ENCODE peak calls at places on chromosomes 1 and 21, in nine cellular contexts. J is GM10248; Z is AG04449; X is kidney tubule cell; C is activated CD8-positive, alpha-beta T cell treated with anti-CD3 and anti-CD28 coated beads, Interleukin-2, amount 10 ng/mL, durations not matched to agents 7 days and 5 days; I is choroid plexus epithelial cell; O is BE2C; G is Daoy; S is cardiac fibroblast. D is an unnamed sample.

GRCh38 chr1:244980605-244981004 is 116.3 kb upstream of the HNRNPU start:
- DNase-seq in X (no peak), I (no peak), J (no peak), S (no peak), O (no peak), G (no peak), C (no peak), Z (no peak), D (no peak)

GRCh38 chr1:192066202-192066601 is 92.1 kb upstream of the RGS18 start:
- DNase-seq in I (no peak), C (no peak), X (peak), J (no peak), Z (no peak), S (peak), G (peak), O (no peak), D (no peak)

GRCh38 chr1:15246960-15247614 is at the start of gene FHAD1:
- DNase-seq in Z (no peak), G (peak), J (peak), X (peak), C (peak), O (peak), S (peak), I (peak), D (peak)

GRCh38 chr21:35743571-35743970 is 316.8 kb downstream of the SETD4 start:
- DNase-seq in C (no peak), S (peak), O (no peak), X (no peak), J (no peak), Z (no peak), I (peak), G (peak), D (no peak)

GRCh38 chr1:42117214-42117613 is 36.0 kb upstream of the GUCA2B start:
- DNase-seq in G (no peak), O (no peak), C (no peak), X (no peak), J (no peak), Z (no peak), S (no peak), I (no peak), D (no peak)

GRCh38 chr1:197065549-197065948 is 1.5 kb downstream of the F13B start:
- DNase-seq in X (no peak), I (peak), O (no peak), S (peak), J (no peak), G (no peak), Z (peak), C (no peak), D (peak)

GRCh38 chr21:32813265-32813903 is 41.8 kb upstream of the PAXBP1 start:
- DNase-seq in J (peak), Z (no peak), G (no peak), I (peak), O (no peak), S (no peak), C (no peak), X (peak), D (no peak)

GRCh38 chr21:45581322-45581712 is 39.1 kb upstream of the SLC19A1 start:
- DNase-seq in Z (no peak), C (no peak), I (no peak), X (no peak), J (no peak), S (no peak), O (no peak), G (no peak), D (no peak)

GRCh38 chr1:43031316-43032203 is 72.9 kb upstream of the SLC2A1 start:
- DNase-seq in C (no peak), X (peak), Z (no peak), G (no peak), I (no peak), S (no peak), O (no peak), J (no peak), D (no peak)

GRCh38 chr1:153344718-153345025 is 4.0 kb downstream of the PGLYRP4 start:
- DNase-seq in I (no peak), O (no peak), S (no peak), J (peak), X (peak), G (no peak), C (peak), Z (no peak), D (no peak)

GRCh38 chr1:151946366-151946764 is 37.1 kb upstream of the THEM4 start:
- DNase-seq in O (no peak), Z (no peak), I (no peak), S (peak), C (no peak), G (peak), J (no peak), X (peak), D (no peak)

GRCh38 chr1:75074719-75075395 is 59.3 kb upstream of the LHX8 start:
- DNase-seq in C (no peak), O (no peak), Z (no peak), S (no peak), J (no peak), G (no peak), X (no peak), I (no peak), D (no peak)